ENCODE peak calls at places on chromosome 16, in five cellular contexts. One of them, this sample, is unnamed.

GRCh38 chr16:80407265-80407987 is 133.4 kb upstream of the DYNLRB2 start:
- DNase-seq in mesenchymal stem cell: no peak
- DNase-seq in mesendoderm: no peak
- DNase-seq in IMR-90: no peak
- DNase-seq in H9: no peak
- DNase-seq in this sample: peak

GRCh38 chr16:74035816-74036215 is 260.8 kb upstream of the PSMD7 start:
- DNase-seq in mesenchymal stem cell: no peak
- DNase-seq in mesendoderm: peak
- DNase-seq in IMR-90: peak
- DNase-seq in H9: no peak
- DNase-seq in this sample: no peak

GRCh38 chr16:64455275-64455674 is 666.6 kb downstream of the CDH11 start:
- DNase-seq in mesenchymal stem cell: no peak
- DNase-seq in mesendoderm: no peak
- DNase-seq in IMR-90: peak
- DNase-seq in H9: no peak
- DNase-seq in this sample: no peak

GRCh38 chr16:19599968-19600716 is 44.6 kb downstream of the VPS35L start:
- DNase-seq in mesenchymal stem cell: no peak
- DNase-seq in mesendoderm: no peak
- DNase-seq in IMR-90: no peak
- DNase-seq in H9: no peak
- DNase-seq in this sample: no peak

GRCh38 chr16:89365996-89366395 is 124.4 kb downstream of the ANKRD11 start:
- DNase-seq in mesenchymal stem cell: no peak
- DNase-seq in mesendoderm: no peak
- DNase-seq in IMR-90: no peak
- DNase-seq in H9: no peak
- DNase-seq in this sample: no peak

GRCh38 chr16:31006086-31006385 is 4.4 kb downstream of the STX1B start:
- DNase-seq in mesenchymal stem cell: no peak
- DNase-seq in mesendoderm: no peak
- DNase-seq in IMR-90: peak
- DNase-seq in H9: no peak
- DNase-seq in this sample: no peak

GRCh38 chr16:8928467-8928957 is 35.2 kb downstream of the USP7 start:
- DNase-seq in mesenchymal stem cell: peak
- DNase-seq in mesendoderm: no peak
- DNase-seq in IMR-90: peak
- DNase-seq in H9: no peak
- DNase-seq in this sample: no peak

GRCh38 chr16:81657224-81657623 is 121.9 kb upstream of the PLCG2 start:
- DNase-seq in mesenchymal stem cell: no peak
- DNase-seq in mesendoderm: no peak
- DNase-seq in IMR-90: no peak
- DNase-seq in H9: no peak
- DNase-seq in this sample: no peak

GRCh38 chr16:27272076-27272475 is 3.5 kb upstream of the NSMCE1 start:
- DNase-seq in mesenchymal stem cell: no peak
- DNase-seq in mesendoderm: no peak
- DNase-seq in IMR-90: no peak
- DNase-seq in H9: no peak
- DNase-seq in this sample: no peak

GRCh38 chr16:55021595-55022475 is 91.2 kb downstream of the IRX5 start:
- DNase-seq in mesenchymal stem cell: no peak
- DNase-seq in mesendoderm: peak
- DNase-seq in IMR-90: no peak
- DNase-seq in H9: peak
- DNase-seq in this sample: no peak

GRCh38 chr16:5438591-5438990 is 341.0 kb upstream of the EEF2KMT start:
- DNase-seq in mesenchymal stem cell: no peak
- DNase-seq in mesendoderm: peak
- DNase-seq in IMR-90: no peak
- DNase-seq in H9: no peak
- DNase-seq in this sample: no peak

GRCh38 chr16:69397821-69398521 is 12.2 kb upstream of the TERF2 start:
- DNase-seq in mesenchymal stem cell: peak
- DNase-seq in mesendoderm: peak
- DNase-seq in IMR-90: peak
- DNase-seq in H9: peak
- DNase-seq in this sample: no peak

GRCh38 chr16:71895679-71896385 is 501 bp downstream of the IST1 start:
- DNase-seq in mesenchymal stem cell: peak
- DNase-seq in mesendoderm: no peak
- DNase-seq in IMR-90: peak
- DNase-seq in H9: no peak
- DNase-seq in this sample: peak

GRCh38 chr16:9016824-9017223 is 53.1 kb upstream of the USP7 start:
- DNase-seq in mesenchymal stem cell: no peak
- DNase-seq in mesendoderm: peak
- DNase-seq in IMR-90: no peak
- DNase-seq in H9: no peak
- DNase-seq in this sample: no peak

GRCh38 chr16:89491238-89491869 is 993 bp upstream of the ANKRD11 start:
- DNase-seq in mesenchymal stem cell: peak
- DNase-seq in mesendoderm: peak
- DNase-seq in IMR-90: no peak
- DNase-seq in H9: no peak
- DNase-seq in this sample: peak

GRCh38 chr16:66512589-66513404 is 37.1 kb downstream of the TK2 start:
- DNase-seq in mesenchymal stem cell: peak
- DNase-seq in mesendoderm: peak
- DNase-seq in IMR-90: no peak
- DNase-seq in H9: no peak
- DNase-seq in this sample: no peak

GRCh38 chr16:88804552-88805339 is 1.2 kb downstream of the CDT1 start:
- DNase-seq in mesenchymal stem cell: no peak
- DNase-seq in mesendoderm: peak
- DNase-seq in IMR-90: no peak
- DNase-seq in H9: peak
- DNase-seq in this sample: no peak

DNA sequence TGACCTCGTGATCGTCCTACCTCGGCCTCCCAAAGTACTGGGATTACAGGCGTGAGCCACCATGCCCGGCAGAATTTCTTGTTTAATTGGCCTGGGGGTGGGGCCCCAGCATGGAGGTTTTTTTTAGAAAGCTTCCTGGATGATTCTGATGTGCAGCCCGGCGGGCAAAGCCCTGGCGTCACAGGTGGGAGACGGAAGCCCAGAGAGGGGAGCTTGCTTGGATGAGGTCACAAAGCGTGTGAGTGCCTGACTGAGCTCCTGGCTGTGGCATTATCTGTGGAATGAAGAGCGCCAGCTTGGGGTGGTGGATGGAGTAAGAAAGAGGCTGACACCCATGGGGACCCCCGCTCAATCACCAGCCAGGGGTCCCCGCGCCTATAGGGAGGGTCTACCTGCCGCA is 4.1 kb downstream of the VASN start:
- DNase-seq in mesenchymal stem cell: no peak
- DNase-seq in mesendoderm: no peak
- DNase-seq in IMR-90: no peak
- DNase-seq in H9: no peak
- DNase-seq in this sample: no peak
- H2AK5ac ChIP-seq in mesenchymal stem cell: peak
- H2AK5ac ChIP-seq in mesendoderm: no peak
- H2AK5ac ChIP-seq in IMR-90: peak
- H2AK5ac ChIP-seq in H9: no peak
- H2AK5ac ChIP-seq in this sample: peak

GRCh38 chr16:67936876-67937605 is 391 bp upstream of the PSMB10 start:
- DNase-seq in mesenchymal stem cell: no peak
- DNase-seq in mesendoderm: peak
- DNase-seq in IMR-90: no peak
- DNase-seq in H9: no peak
- DNase-seq in this sample: no peak

GRCh38 chr16:67940436-67941089 is 3.4 kb downstream of the LCAT start:
- DNase-seq in mesenchymal stem cell: no peak
- DNase-seq in mesendoderm: no peak
- DNase-seq in IMR-90: no peak
- DNase-seq in H9: no peak
- DNase-seq in this sample: no peak

GRCh38 chr16:67942200-67942509 is 1.8 kb downstream of the LCAT start:
- DNase-seq in mesenchymal stem cell: peak
- DNase-seq in mesendoderm: peak
- DNase-seq in IMR-90: peak
- DNase-seq in H9: peak
- DNase-seq in this sample: no peak

GRCh38 chr16:67941469-67942199 is 2.3 kb downstream of the LCAT start:
- DNase-seq in mesenchymal stem cell: no peak
- DNase-seq in mesendoderm: no peak
- DNase-seq in IMR-90: no peak
- DNase-seq in H9: no peak
- DNase-seq in this sample: no peak

GRCh38 chr16:67939507-67940435 is 3.1 kb upstream of the PSMB10 start:
- DNase-seq in mesenchymal stem cell: no peak
- DNase-seq in mesendoderm: no peak
- DNase-seq in IMR-90: no peak
- DNase-seq in H9: no peak
- DNase-seq in this sample: no peak
- H2AK5ac ChIP-seq in mesenchymal stem cell: no peak
- H2AK5ac ChIP-seq in mesendoderm: no peak
- H2AK5ac ChIP-seq in IMR-90: peak
- H2AK5ac ChIP-seq in H9: no peak
- H2AK5ac ChIP-seq in this sample: no peak

GRCh38 chr16:84479716-84480450 is 24.6 kb downstream of the MEAK7 start:
- DNase-seq in mesenchymal stem cell: no peak
- DNase-seq in mesendoderm: no peak
- DNase-seq in IMR-90: no peak
- DNase-seq in H9: no peak
- DNase-seq in this sample: no peak
- H2AK5ac ChIP-seq in mesenchymal stem cell: no peak
- H2AK5ac ChIP-seq in mesendoderm: no peak
- H2AK5ac ChIP-seq in IMR-90: no peak
- H2AK5ac ChIP-seq in H9: no peak
- H2AK5ac ChIP-seq in this sample: no peak

DNA sequence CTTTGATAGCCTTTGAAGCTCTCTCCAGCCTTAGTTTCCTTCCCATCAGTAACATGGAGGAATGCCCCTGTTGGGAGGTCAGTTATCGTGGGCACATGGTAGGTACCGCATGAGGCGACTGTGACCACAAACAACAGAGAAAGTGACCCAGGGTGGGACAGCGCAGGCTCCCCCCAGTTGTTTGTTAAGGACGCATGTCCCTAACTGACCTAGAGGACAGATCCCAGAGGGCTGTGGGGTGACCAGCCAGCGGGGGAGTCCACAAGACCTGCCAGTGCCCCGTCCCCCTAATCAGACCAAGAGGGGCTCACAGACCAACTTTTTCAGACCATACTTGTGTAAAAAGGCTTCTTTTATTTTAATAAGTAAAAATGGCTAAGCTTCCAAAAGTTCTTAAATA is 22.3 kb downstream of the KATNB1 start:
- DNase-seq in mesenchymal stem cell: no peak
- DNase-seq in mesendoderm: no peak
- DNase-seq in IMR-90: no peak
- DNase-seq in H9: no peak
- DNase-seq in this sample: no peak
- H2AK5ac ChIP-seq in mesenchymal stem cell: peak
- H2AK5ac ChIP-seq in mesendoderm: no peak
- H2AK5ac ChIP-seq in IMR-90: no peak
- H2AK5ac ChIP-seq in H9: no peak
- H2AK5ac ChIP-seq in this sample: no peak

GRCh38 chr16:11667824-11668589 is at the start of gene SNN:
- DNase-seq in mesenchymal stem cell: peak
- DNase-seq in mesendoderm: peak
- DNase-seq in IMR-90: peak
- DNase-seq in H9: peak
- DNase-seq in this sample: peak

GRCh38 chr16:11669380-11670146 is 1.3 kb downstream of the SNN start:
- DNase-seq in mesenchymal stem cell: peak
- DNase-seq in mesendoderm: peak
- DNase-seq in IMR-90: peak
- DNase-seq in H9: no peak
- DNase-seq in this sample: no peak

GRCh38 chr16:11670171-11671131 is 2.2 kb downstream of the SNN start:
- DNase-seq in mesenchymal stem cell: no peak
- DNase-seq in mesendoderm: peak
- DNase-seq in IMR-90: no peak
- DNase-seq in H9: no peak
- DNase-seq in this sample: no peak

GRCh38 chr16:11667221-11667823 is 933 bp upstream of the SNN start:
- DNase-seq in mesenchymal stem cell: no peak
- DNase-seq in mesendoderm: no peak
- DNase-seq in IMR-90: no peak
- DNase-seq in H9: peak
- DNase-seq in this sample: no peak

GRCh38 chr16:11668590-11669379 is 530 bp downstream of the SNN start:
- DNase-seq in mesenchymal stem cell: no peak
- DNase-seq in mesendoderm: no peak
- DNase-seq in IMR-90: no peak
- DNase-seq in H9: no peak
- DNase-seq in this sample: peak
- H2AK5ac ChIP-seq in mesenchymal stem cell: no peak
- H2AK5ac ChIP-seq in mesendoderm: no peak
- H2AK5ac ChIP-seq in IMR-90: peak
- H2AK5ac ChIP-seq in H9: no peak
- H2AK5ac ChIP-seq in this sample: peak

This sample was measured in neuronal stem cell.